ENCODE peak calls at places on chromosomes 2 and 18, in four cellular contexts. F is testis, S is breast epithelium, L is IMR-90. J is an unnamed sample.

GRCh38 chr2:216394888-216395287 is 17.4 kb upstream of the SMARCAL1 start:
- DNase-seq in S (no peak), F (no peak), L (no peak), J (no peak)

GRCh38 chr18:30271716-30272115 is 770.8 kb downstream of the DSC3 start:
- DNase-seq in F (no peak), S (no peak), L (no peak), J (no peak)

GRCh38 chr2:167944825-167945659 is 302.4 kb downstream of the STK39 start:
- DNase-seq in L (peak; percentile 47), S (no peak), F (peak; percentile 25), J (no peak)

GRCh38 chr2:76330865-76331264 is 620.1 kb upstream of the GCFC2 start:
- DNase-seq in S (no peak), L (no peak), F (no peak), J (no peak)

GRCh38 chr2:8452979-8453903 is 228.6 kb upstream of the ID2 start:
- DNase-seq in F (no peak), L (peak; percentile 14), S (no peak), J (peak; percentile 61)

GRCh38 chr2:102141011-102141914 is 1.3 kb upstream of the IL1R1 start:
- DNase-seq in L (peak; percentile 98), S (no peak), F (peak; percentile 24), J (no peak)

GRCh38 chr2:96762529-96763253 is 2.0 kb downstream of the CNNM4 start:
- DNase-seq in L (no peak), S (no peak), F (no peak), J (no peak)

GRCh38 chr2:128776461-128776971 is 457.8 kb upstream of the HS6ST1 start:
- DNase-seq in S (peak; percentile 7), L (no peak), F (peak; percentile 5), J (peak; percentile 29)

GRCh38 chr2:51013060-51013746 is 18.7 kb downstream of the NRXN1 start:
- DNase-seq in L (peak; percentile 12), S (peak; percentile 67), F (no peak), J (no peak)

GRCh38 chr2:178404380-178404767 is 46.6 kb downstream of the PRKRA start:
- DNase-seq in L (peak; percentile 95), S (no peak), F (no peak), J (no peak)

GRCh38 chr2:219309278-219309677 is at the start of gene PTPRN:
- DNase-seq in S (no peak), F (no peak), L (peak; percentile 87), J (no peak)

GRCh38 chr2:207528980-207529329 is 807 bp upstream of the CREB1 start:
- DNase-seq in S (no peak), L (no peak), F (peak; percentile 37), J (peak; percentile 72)

GRCh38 chr2:45497355-45497754 is 113.7 kb downstream of the SRBD1 start:
- DNase-seq in S (no peak), F (no peak), L (peak; percentile 43), J (no peak)

GRCh38 chr2:185255566-185255965 is 483.0 kb upstream of the FSIP2 start:
- DNase-seq in S (no peak), L (no peak), F (no peak), J (no peak)

GRCh38 chr2:227617316-227618250 is at the start of gene SCYGR4:
- DNase-seq in L (no peak), F (no peak), S (no peak), J (no peak)

GRCh38 chr18:45059695-45060094 is 379.0 kb downstream of the SETBP1 start:
- DNase-seq in S (no peak), F (no peak), L (peak; percentile 88), J (no peak)

GRCh38 chr18:57435851-57436192 is 648 bp downstream of the ONECUT2 start:
- DNase-seq in L (no peak), S (no peak), F (no peak), J (no peak)

GRCh38 chr2:46363535-46364170 is 66.4 kb downstream of the EPAS1 start:
- DNase-seq in L (peak; percentile 88), S (no peak), F (no peak), J (no peak)

GRCh38 chr2:181907005-181907549 is 15.5 kb downstream of the ITPRID2 start:
- DNase-seq in L (no peak), F (no peak), S (no peak), J (no peak)

GRCh38 chr2:16852651-16853050 is 187.0 kb upstream of the CYRIA start:
- DNase-seq in L (no peak), F (no peak), S (no peak), J (no peak)

GRCh38 chr2:1614564-1614963 is 129.8 kb downstream of the PXDN start:
- DNase-seq in L (no peak), S (no peak), F (no peak), J (peak; percentile 4)

GRCh38 chr2:32464441-32464840 is 107.6 kb downstream of the BIRC6 start:
- DNase-seq in S (no peak), L (peak; percentile 17), F (no peak), J (no peak)

GRCh38 chr18:5912491-5912890 is 17.2 kb upstream of the TMEM200C start:
- DNase-seq in S (no peak), F (no peak), L (peak; percentile 12), J (no peak)

GRCh38 chr18:79644006-79644665 is 35.5 kb upstream of the CTDP1 start:
- DNase-seq in S (no peak), F (peak; percentile 74), L (peak; percentile 47), J (peak; percentile 81)

GRCh38 chr2:102055346-102055975 is 63.7 kb downstream of the IL1R2 start:
- DNase-seq in F (no peak), L (peak; percentile 60), S (no peak), J (no peak)

GRCh38 chr2:230881840-230882239 is 17.1 kb downstream of the ITM2C start:
- DNase-seq in F (no peak), S (no peak), L (no peak), J (no peak)

GRCh38 chr2:106278477-106278876 is 84.4 kb upstream of the UXS1 start:
- DNase-seq in F (no peak), L (no peak), S (no peak), J (no peak)

DNA sequence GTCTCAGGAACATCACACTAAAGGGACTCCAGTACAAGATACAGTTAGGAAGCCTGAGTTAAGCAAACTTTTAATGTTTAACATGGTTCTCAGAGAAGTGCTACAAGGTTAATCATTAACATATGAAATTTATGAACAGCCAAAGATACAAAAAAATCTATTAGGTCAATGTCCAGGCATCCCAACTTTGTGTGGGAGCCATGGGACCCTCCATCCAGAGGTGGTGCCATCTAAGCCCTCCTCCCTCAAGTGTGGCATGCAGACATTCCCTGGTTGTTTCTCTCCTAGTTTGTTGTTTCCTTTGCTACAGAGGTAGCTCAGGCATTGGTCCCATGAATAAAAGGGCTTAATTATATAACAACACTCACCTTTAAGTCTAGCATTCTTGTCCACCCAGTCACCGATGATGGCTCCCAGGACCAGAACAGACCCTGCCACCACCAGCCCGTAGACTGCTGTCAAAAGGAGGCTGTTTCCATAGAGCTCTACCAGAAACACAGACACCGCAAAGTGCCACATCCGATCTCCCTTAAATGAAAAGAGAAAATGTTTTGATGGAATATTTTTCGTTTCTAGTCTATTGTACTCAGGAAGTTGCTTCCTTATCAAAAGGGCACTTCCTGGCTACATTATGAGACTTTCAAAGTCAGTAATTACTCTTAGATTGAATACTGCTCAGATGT is 5.7 kb downstream of the SLC40A1 start:
- DNase-seq in L (no peak), F (no peak), S (no peak), J (peak; percentile 50)
- H3K4me3 ChIP-seq in L (no peak overlapping the region), F (no peak overlapping the region), S (peak overlapping the region; percentile 35), J (no peak overlapping the region)

DNA sequence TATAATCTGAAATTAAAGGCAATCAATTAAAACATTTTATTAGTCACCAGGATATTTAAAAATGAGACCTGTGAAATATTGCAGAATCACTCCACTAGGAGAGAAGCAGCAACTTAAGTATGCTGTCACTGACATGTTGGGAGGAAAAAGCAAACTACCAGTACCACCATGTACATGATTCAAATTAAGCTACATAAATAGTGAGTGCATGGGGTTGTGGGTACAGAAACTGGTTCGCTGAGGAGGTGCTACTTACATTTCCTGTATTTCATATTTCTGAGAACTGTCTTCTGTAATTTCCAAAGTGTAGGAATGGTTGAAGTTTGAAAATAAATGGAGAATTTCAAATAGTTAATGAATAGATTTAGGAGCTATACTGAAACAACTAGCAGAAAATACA is 7.9 kb upstream of the NR4A2 start:
- DNase-seq in F (no peak), S (no peak), L (no peak), J (no peak)
- H3K4me1 ChIP-seq in F (peaks cover 6% of the 10 kb centered on the region), S (peaks cover 16% of the 10 kb centered on the region), L (no peaks in the 10 kb centered on the region), J (no peaks in the 10 kb centered on the region)

GRCh38 chr18:56252456-56252855 is 385.9 kb downstream of the TXNL1 start:
- DNase-seq in S (no peak), L (no peak), F (no peak), J (no peak)

GRCh38 chr18:56257215-56257614 is 381.2 kb downstream of the TXNL1 start:
- DNase-seq in L (peak; percentile 96), F (no peak), S (no peak), J (no peak)

GRCh38 chr18:56258178-56258577 is 380.2 kb downstream of the TXNL1 start:
- DNase-seq in S (no peak), F (no peak), L (peak; percentile 21), J (no peak)

GRCh38 chr18:56255381-56255780 is 383.0 kb downstream of the TXNL1 start:
- DNase-seq in F (no peak), L (peak; percentile 50), S (no peak), J (no peak)

GRCh38 chr18:56256659-56257058 is 381.7 kb downstream of the TXNL1 start:
- DNase-seq in F (no peak), S (no peak), L (no peak), J (no peak)
- TF ChIP-seq POLR2A in F (no peak), S (no peak), L (no peak), J (no peak)

DNA sequence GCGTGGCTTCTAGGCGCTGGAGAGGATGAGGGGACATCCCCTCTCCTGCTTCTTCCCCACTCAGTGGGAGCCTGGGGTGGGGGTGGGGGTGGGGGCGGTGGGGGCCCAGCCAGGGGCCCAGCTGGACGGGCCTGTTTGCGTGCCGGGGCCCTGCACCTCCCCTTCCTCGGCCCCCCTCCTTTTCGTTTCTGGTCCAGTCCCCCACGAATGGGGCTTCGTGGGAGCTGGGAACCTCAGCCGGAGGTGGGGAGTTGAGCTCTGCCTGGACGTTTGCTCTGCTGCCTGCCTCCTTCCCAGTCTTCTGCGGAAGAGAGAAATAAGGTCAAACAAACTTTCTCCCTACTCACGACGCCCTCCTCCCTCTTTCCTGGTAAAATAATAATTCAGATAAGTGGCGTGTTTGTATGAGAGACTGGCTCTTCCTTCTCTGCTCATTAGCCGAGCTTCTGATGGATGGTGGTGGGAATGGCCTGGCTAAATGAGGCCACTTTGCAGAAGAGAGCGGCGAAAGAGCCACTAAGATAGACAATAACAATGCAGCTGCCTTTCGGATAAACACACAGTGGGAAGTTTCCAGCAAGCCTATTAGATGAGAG is 782 bp downstream of the MTA3 start:
- DNase-seq in L (peak; percentile 12), S (no peak), F (peak; percentile 56), J (peak; percentile 40)
- H3K4me3 ChIP-seq in L (peak overlapping the region; percentile 91), S (peak overlapping the region; percentile 85), F (peak overlapping the region; percentile 79), J (peak overlapping the region; percentile 94)

DNA sequence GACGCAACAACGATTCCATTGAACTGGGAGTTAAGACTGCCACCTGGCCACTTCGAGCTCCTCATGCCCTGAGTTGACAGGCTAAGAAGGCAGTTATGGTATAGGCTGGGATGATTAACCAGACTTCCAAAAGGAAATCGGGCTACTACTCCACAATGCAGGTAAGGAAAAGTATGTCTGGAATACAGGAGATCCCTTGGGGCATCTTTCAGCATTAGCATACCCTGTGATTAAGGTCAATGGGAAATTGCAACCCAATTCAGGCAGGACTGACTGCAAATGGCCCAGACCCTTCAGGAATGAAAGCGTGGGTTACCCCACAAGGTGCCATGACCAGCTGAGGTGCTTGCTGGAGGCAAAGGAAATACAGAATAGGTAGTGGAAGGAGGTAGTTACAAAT is 19.1 kb downstream of the CHRNA1 start:
- DNase-seq in L (no peak), F (no peak), S (no peak), J (no peak)
- H3K4me1 ChIP-seq in L (no peaks in the 10 kb centered on the region), F (no peaks in the 10 kb centered on the region), S (no peaks in the 10 kb centered on the region), J (no peaks in the 10 kb centered on the region)

GRCh38 chr2:27663463-27664244 is at the start of the genes SLC4A1AP and SUPT7L:
- DNase-seq in S (peak; percentile 43), L (peak; percentile 89), F (peak; percentile 87), J (peak; percentile 78)
- TF ChIP-seq POLR2A in S (no peak), L (peak; percentile 58), F (no peak), J (no peak)